ENCODE peak calls at places on chromosome 17, in seven cellular contexts. One of them, this sample, is unnamed. For H3K4me1, the result is how much of the 10 kb centered on the place peaks cover.

GRCh38 chr17:74513987-74514631 is 17.2 kb downstream of the CD300LB start:
- DNase-seq in breast epithelium: peak
- DNase-seq in endodermal cell: peak
- DNase-seq in CD8-positive, alpha-beta T cell: peak
- DNase-seq in keratinocyte: no peak
- DNase-seq in ovary: no peak
- DNase-seq in heart left ventricle: no peak
- DNase-seq in this sample: peak

GRCh38 chr17:280216-280615 is 72.4 kb downstream of the RPH3AL start:
- DNase-seq in breast epithelium: no peak
- DNase-seq in endodermal cell: no peak
- DNase-seq in CD8-positive, alpha-beta T cell: no peak
- DNase-seq in keratinocyte: no peak
- DNase-seq in ovary: peak
- DNase-seq in heart left ventricle: peak
- DNase-seq in this sample: no peak

GRCh38 chr17:42760652-42761581 is at the start of gene RAMP2:
- DNase-seq in breast epithelium: no peak
- DNase-seq in endodermal cell: peak
- DNase-seq in CD8-positive, alpha-beta T cell: no peak
- DNase-seq in keratinocyte: no peak
- DNase-seq in ovary: peak
- DNase-seq in heart left ventricle: no peak
- DNase-seq in this sample: no peak

GRCh38 chr17:43170140-43170765 is 761 bp upstream of the NBR1 start:
- DNase-seq in breast epithelium: peak
- DNase-seq in endodermal cell: peak
- DNase-seq in CD8-positive, alpha-beta T cell: peak
- DNase-seq in keratinocyte: peak
- DNase-seq in ovary: peak
- DNase-seq in heart left ventricle: peak
- DNase-seq in this sample: peak

GRCh38 chr17:72833113-72833512 is 259.4 kb downstream of the SLC39A11 start:
- DNase-seq in breast epithelium: no peak
- DNase-seq in endodermal cell: no peak
- DNase-seq in CD8-positive, alpha-beta T cell: no peak
- DNase-seq in keratinocyte: no peak
- DNase-seq in ovary: no peak
- DNase-seq in heart left ventricle: no peak
- DNase-seq in this sample: no peak

GRCh38 chr17:72407336-72408121 is 286.7 kb downstream of the SOX9 start:
- DNase-seq in breast epithelium: peak
- DNase-seq in endodermal cell: peak
- DNase-seq in CD8-positive, alpha-beta T cell: no peak
- DNase-seq in keratinocyte: no peak
- DNase-seq in ovary: peak
- DNase-seq in heart left ventricle: no peak
- DNase-seq in this sample: no peak

GRCh38 chr17:69947027-69947759 is 127.8 kb upstream of the KCNJ16 start:
- DNase-seq in breast epithelium: no peak
- DNase-seq in endodermal cell: no peak
- DNase-seq in CD8-positive, alpha-beta T cell: no peak
- DNase-seq in keratinocyte: no peak
- DNase-seq in ovary: no peak
- DNase-seq in heart left ventricle: no peak
- DNase-seq in this sample: no peak

GRCh38 chr17:41739661-41740352 is 5.4 kb upstream of the HAP1 start:
- DNase-seq in breast epithelium: no peak
- DNase-seq in endodermal cell: no peak
- DNase-seq in CD8-positive, alpha-beta T cell: no peak
- DNase-seq in keratinocyte: peak
- DNase-seq in ovary: no peak
- DNase-seq in heart left ventricle: no peak
- DNase-seq in this sample: no peak

GRCh38 chr17:41710472-41711090 is 1.6 kb upstream of the GAST start:
- DNase-seq in breast epithelium: no peak
- DNase-seq in endodermal cell: no peak
- DNase-seq in CD8-positive, alpha-beta T cell: no peak
- DNase-seq in keratinocyte: no peak
- DNase-seq in ovary: no peak
- DNase-seq in heart left ventricle: no peak
- DNase-seq in this sample: no peak

GRCh38 chr17:67256075-67256732 is 11.2 kb upstream of the HELZ start:
- DNase-seq in breast epithelium: no peak
- DNase-seq in endodermal cell: no peak
- DNase-seq in CD8-positive, alpha-beta T cell: no peak
- DNase-seq in keratinocyte: no peak
- DNase-seq in ovary: no peak
- DNase-seq in heart left ventricle: no peak
- DNase-seq in this sample: no peak

GRCh38 chr17:39939031-39939430 is 11.5 kb downstream of the LRRC3C start:
- DNase-seq in breast epithelium: no peak
- DNase-seq in endodermal cell: no peak
- DNase-seq in CD8-positive, alpha-beta T cell: no peak
- DNase-seq in keratinocyte: no peak
- DNase-seq in ovary: no peak
- DNase-seq in heart left ventricle: no peak
- DNase-seq in this sample: no peak

GRCh38 chr17:40345161-40346034 is 19.1 kb downstream of the GJD3 start:
- DNase-seq in breast epithelium: peak
- DNase-seq in endodermal cell: peak
- DNase-seq in CD8-positive, alpha-beta T cell: no peak
- DNase-seq in keratinocyte: no peak
- DNase-seq in ovary: peak
- DNase-seq in heart left ventricle: peak
- DNase-seq in this sample: no peak

GRCh38 chr17:15335446-15335845 is 6.0 kb downstream of the TEKT3 start:
- DNase-seq in breast epithelium: no peak
- DNase-seq in endodermal cell: no peak
- DNase-seq in CD8-positive, alpha-beta T cell: no peak
- DNase-seq in keratinocyte: no peak
- DNase-seq in ovary: no peak
- DNase-seq in heart left ventricle: no peak
- DNase-seq in this sample: no peak

DNA sequence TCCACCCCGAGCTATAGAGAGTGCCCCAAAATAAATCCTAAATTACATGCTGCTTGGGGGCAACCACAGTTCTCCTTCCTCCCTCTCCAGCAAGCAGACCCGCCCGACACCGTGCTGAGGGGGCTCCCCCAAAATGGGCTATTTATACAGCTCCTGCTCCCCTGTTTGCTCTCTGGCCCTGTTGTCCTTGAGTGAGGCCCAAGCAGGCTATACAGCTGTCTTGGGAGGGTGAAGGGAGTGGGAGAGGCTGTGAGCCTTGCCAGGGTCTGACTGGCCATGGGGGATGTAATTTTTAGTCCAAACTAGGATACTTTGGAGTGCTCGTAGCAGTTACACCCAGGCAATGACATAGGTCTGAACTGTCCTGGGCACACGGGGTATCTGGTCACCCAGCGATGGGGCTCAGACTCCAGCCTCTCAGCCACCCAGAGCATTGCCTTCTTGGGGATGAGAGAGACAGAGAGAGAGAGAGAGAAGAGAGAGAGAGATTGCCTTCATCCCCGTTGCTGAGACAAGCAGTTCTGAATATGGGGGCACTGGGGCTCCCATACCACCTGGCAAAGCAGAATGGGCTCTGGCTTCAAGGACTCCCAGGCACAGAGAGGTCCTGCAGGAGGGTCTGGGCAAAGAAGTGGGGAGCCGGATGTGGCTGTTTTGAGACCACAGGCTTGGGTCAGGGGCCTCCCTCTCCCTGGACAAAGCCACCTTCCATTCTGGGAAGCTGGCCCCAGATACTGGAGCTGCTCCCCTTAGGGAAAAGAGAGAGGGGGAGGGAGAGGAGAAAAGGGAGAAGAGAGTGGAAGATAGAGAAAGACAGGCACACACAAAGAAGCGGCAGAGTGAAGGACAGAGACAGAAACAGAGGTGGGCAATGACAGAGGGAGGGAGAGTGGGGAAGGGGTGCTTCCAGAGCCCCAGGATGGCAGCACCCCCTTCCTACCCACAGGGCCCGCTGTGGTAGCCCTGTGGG is 10.7 kb upstream of the TMEM92 start:
- DNase-seq in breast epithelium: no peak
- DNase-seq in endodermal cell: peak
- DNase-seq in CD8-positive, alpha-beta T cell: no peak
- DNase-seq in keratinocyte: no peak
- DNase-seq in ovary: peak
- DNase-seq in heart left ventricle: no peak
- DNase-seq in this sample: no peak
- H3K4me1 ChIP-seq in breast epithelium: under half
- H3K4me1 ChIP-seq in endodermal cell: under half
- H3K4me1 ChIP-seq in CD8-positive, alpha-beta T cell: under half
- H3K4me1 ChIP-seq in keratinocyte: under half
- H3K4me1 ChIP-seq in ovary: half or more
- H3K4me1 ChIP-seq in heart left ventricle: under half
- H3K4me1 ChIP-seq in this sample: under half

GRCh38 chr17:16987830-16988601 is 16.1 kb upstream of the TNFRSF13B start:
- DNase-seq in breast epithelium: peak
- DNase-seq in endodermal cell: peak
- DNase-seq in CD8-positive, alpha-beta T cell: peak
- DNase-seq in keratinocyte: peak
- DNase-seq in ovary: no peak
- DNase-seq in heart left ventricle: peak
- DNase-seq in this sample: peak
- H3K4me3 ChIP-seq in breast epithelium: no peak
- H3K4me3 ChIP-seq in endodermal cell: no peak
- H3K4me3 ChIP-seq in CD8-positive, alpha-beta T cell: no peak
- H3K4me3 ChIP-seq in keratinocyte: no peak
- H3K4me3 ChIP-seq in ovary: no peak
- H3K4me3 ChIP-seq in heart left ventricle: no peak
- H3K4me3 ChIP-seq in this sample: no peak

GRCh38 chr17:37710344-37710886 is 34.4 kb downstream of the HNF1B start:
- DNase-seq in breast epithelium: no peak
- DNase-seq in endodermal cell: peak
- DNase-seq in CD8-positive, alpha-beta T cell: no peak
- DNase-seq in keratinocyte: no peak
- DNase-seq in ovary: no peak
- DNase-seq in heart left ventricle: no peak
- DNase-seq in this sample: no peak

GRCh38 chr17:37713028-37713431 is 31.8 kb downstream of the HNF1B start:
- DNase-seq in breast epithelium: no peak
- DNase-seq in endodermal cell: no peak
- DNase-seq in CD8-positive, alpha-beta T cell: no peak
- DNase-seq in keratinocyte: no peak
- DNase-seq in ovary: no peak
- DNase-seq in heart left ventricle: no peak
- DNase-seq in this sample: no peak

GRCh38 chr17:37714897-37715296 is 30.0 kb downstream of the HNF1B start:
- DNase-seq in breast epithelium: no peak
- DNase-seq in endodermal cell: no peak
- DNase-seq in CD8-positive, alpha-beta T cell: no peak
- DNase-seq in keratinocyte: no peak
- DNase-seq in ovary: no peak
- DNase-seq in heart left ventricle: no peak
- DNase-seq in this sample: no peak

GRCh38 chr17:37711113-37711512 is 33.7 kb downstream of the HNF1B start:
- DNase-seq in breast epithelium: no peak
- DNase-seq in endodermal cell: no peak
- DNase-seq in CD8-positive, alpha-beta T cell: no peak
- DNase-seq in keratinocyte: no peak
- DNase-seq in ovary: no peak
- DNase-seq in heart left ventricle: no peak
- DNase-seq in this sample: no peak

GRCh38 chr17:37713624-37714023 is 31.2 kb downstream of the HNF1B start:
- DNase-seq in breast epithelium: no peak
- DNase-seq in endodermal cell: no peak
- DNase-seq in CD8-positive, alpha-beta T cell: no peak
- DNase-seq in keratinocyte: no peak
- DNase-seq in ovary: no peak
- DNase-seq in heart left ventricle: no peak
- DNase-seq in this sample: no peak
- H3K4me1 ChIP-seq in breast epithelium: under half
- H3K4me1 ChIP-seq in endodermal cell: under half
- H3K4me1 ChIP-seq in CD8-positive, alpha-beta T cell: under half
- H3K4me1 ChIP-seq in keratinocyte: under half
- H3K4me1 ChIP-seq in ovary: under half
- H3K4me1 ChIP-seq in heart left ventricle: under half
- H3K4me1 ChIP-seq in this sample: under half

GRCh38 chr17:2563543-2563942 is 29.9 kb upstream of the PAFAH1B1 start:
- DNase-seq in breast epithelium: no peak
- DNase-seq in endodermal cell: no peak
- DNase-seq in CD8-positive, alpha-beta T cell: no peak
- DNase-seq in keratinocyte: no peak
- DNase-seq in ovary: no peak
- DNase-seq in heart left ventricle: no peak
- DNase-seq in this sample: no peak
- H3K4me3 ChIP-seq in breast epithelium: no peak
- H3K4me3 ChIP-seq in endodermal cell: no peak
- H3K4me3 ChIP-seq in CD8-positive, alpha-beta T cell: no peak
- H3K4me3 ChIP-seq in keratinocyte: peak
- H3K4me3 ChIP-seq in ovary: no peak
- H3K4me3 ChIP-seq in heart left ventricle: no peak
- H3K4me3 ChIP-seq in this sample: no peak

GRCh38 chr17:77825621-77826020 is 132.9 kb upstream of the TNRC6C start:
- DNase-seq in breast epithelium: no peak
- DNase-seq in endodermal cell: no peak
- DNase-seq in CD8-positive, alpha-beta T cell: no peak
- DNase-seq in keratinocyte: no peak
- DNase-seq in ovary: no peak
- DNase-seq in heart left ventricle: no peak
- DNase-seq in this sample: no peak
- H3K4me1 ChIP-seq in breast epithelium: under half
- H3K4me1 ChIP-seq in endodermal cell: under half
- H3K4me1 ChIP-seq in CD8-positive, alpha-beta T cell: under half
- H3K4me1 ChIP-seq in keratinocyte: under half
- H3K4me1 ChIP-seq in ovary: under half
- H3K4me1 ChIP-seq in heart left ventricle: under half
- H3K4me1 ChIP-seq in this sample: under half

This sample was measured in esophagus muscularis mucosa.